ENCODE peak calls at places on chromosomes 3 and 15, in nine cellular contexts. P is posterior vena cava; A is RPMI8226; O is CD8-positive, alpha-beta memory T cell; B is hepatocyte; E is stimulated activated CD4-positive, alpha-beta T cell treated with anti-CD3 and anti-CD28 coated beads, Interleukin-4, amount 100 ng/mL, for 48 hours; Y is GM04503; V is NCI-H446; U is esophagus squamous epithelium. T is an unnamed sample.

GRCh38 chr3:36674816-36675215 is 89.5 kb downstream of the DCLK3 start:
- DNase-seq in P (no peak), A (no peak), O (no peak), B (no peak), E (no peak), Y (no peak), V (no peak), U (no peak), T (no peak)

GRCh38 chr3:27792869-27793268 is 70.7 kb upstream of the EOMES start:
- DNase-seq in P (no peak), A (no peak), O (no peak), B (no peak), E (no peak), Y (no peak), V (no peak), U (no peak), T (no peak)

GRCh38 chr3:113441051-113441770 is at the start of gene CFAP44:
- DNase-seq in P (peak), A (no peak), O (peak), B (peak), E (peak), Y (no peak), V (no peak), U (no peak), T (peak)

GRCh38 chr3:106688463-106688862 is 688.8 kb upstream of the CCDC54 start:
- DNase-seq in P (no peak), A (no peak), O (no peak), B (peak), E (no peak), Y (peak), V (no peak), U (no peak), T (no peak)

GRCh38 chr3:192892981-192893827 is 24.5 kb downstream of the MB21D2 start:
- DNase-seq in P (peak), A (peak), O (peak), B (peak), E (peak), Y (no peak), V (no peak), U (no peak), T (no peak)

GRCh38 chr15:65730560-65731172 is 61.4 kb downstream of the DENND4A start:
- DNase-seq in P (no peak), A (no peak), O (no peak), B (no peak), E (no peak), Y (no peak), V (no peak), U (no peak), T (no peak)

GRCh38 chr3:159158213-159158612 is 356.4 kb downstream of the MFSD1 start:
- DNase-seq in P (no peak), A (peak), O (no peak), B (no peak), E (no peak), Y (no peak), V (no peak), U (no peak), T (no peak)

GRCh38 chr15:51866751-51867150 is 37.3 kb downstream of the TMOD3 start:
- DNase-seq in P (no peak), A (no peak), O (no peak), B (no peak), E (no peak), Y (no peak), V (no peak), U (no peak), T (no peak)

GRCh38 chr15:80932989-80933388 is 56.6 kb downstream of the MESD start:
- DNase-seq in P (peak), A (no peak), O (no peak), B (no peak), E (no peak), Y (no peak), V (no peak), U (no peak), T (no peak)

GRCh38 chr3:134992180-134992579 is 197.1 kb downstream of the EPHB1 start:
- DNase-seq in P (no peak), A (no peak), O (no peak), B (no peak), E (no peak), Y (no peak), V (no peak), U (no peak), T (no peak)

GRCh38 chr3:70840106-70840870 is 527.9 kb upstream of the MDFIC2 start:
- DNase-seq in P (no peak), A (no peak), O (no peak), B (no peak), E (no peak), Y (no peak), V (no peak), U (no peak), T (no peak)

GRCh38 chr15:78931439-78931981 is 13.3 kb downstream of the CTSH start:
- DNase-seq in P (no peak), A (no peak), O (no peak), B (no peak), E (no peak), Y (no peak), V (no peak), U (no peak), T (no peak)

GRCh38 chr3:52245322-52246263 is at the start of gene PPM1M:
- DNase-seq in P (no peak), A (peak), O (peak), B (peak), E (no peak), Y (no peak), V (no peak), U (no peak), T (peak)

GRCh38 chr3:132008841-132009638 is 25.8 kb downstream of the CPNE4 start:
- DNase-seq in P (no peak), A (no peak), O (no peak), B (no peak), E (no peak), Y (no peak), V (no peak), U (no peak), T (no peak)

GRCh38 chr15:50767332-50767861 is 1.9 kb upstream of the SPPL2A start:
- DNase-seq in P (no peak), A (no peak), O (no peak), B (no peak), E (no peak), Y (no peak), V (no peak), U (no peak), T (no peak)

GRCh38 chr3:127015282-127016042 is 32.5 kb downstream of the PLXNA1 start:
- DNase-seq in P (no peak), A (peak), O (no peak), B (peak), E (no peak), Y (no peak), V (no peak), U (no peak), T (no peak)

GRCh38 chr3:109927161-109927560 is 589.8 kb upstream of the DPPA4 start:
- DNase-seq in P (no peak), A (no peak), O (no peak), B (peak), E (no peak), Y (peak), V (no peak), U (no peak), T (no peak)

GRCh38 chr3:32405155-32405554 is 13.5 kb downstream of the CMTM7 start:
- DNase-seq in P (no peak), A (no peak), O (no peak), B (no peak), E (no peak), Y (no peak), V (no peak), U (no peak), T (no peak)

GRCh38 chr15:74961616-74962015 is 5.0 kb upstream of the RPP25 start:
- DNase-seq in P (no peak), A (no peak), O (no peak), B (no peak), E (no peak), Y (no peak), V (no peak), U (no peak), T (no peak)

GRCh38 chr3:79032686-79033318 is 735.0 kb downstream of the ROBO1 start:
- DNase-seq in P (no peak), A (peak), O (no peak), B (peak), E (no peak), Y (no peak), V (peak), U (no peak), T (no peak)

GRCh38 chr3:48403533-48404439 is 26.1 kb downstream of the PLXNB1 start:
- DNase-seq in P (peak), A (no peak), O (no peak), B (no peak), E (no peak), Y (no peak), V (no peak), U (no peak), T (peak)

GRCh38 chr15:65423150-65423976 is 616 bp upstream of the IGDCC4 start:
- DNase-seq in P (peak), A (no peak), O (no peak), B (no peak), E (no peak), Y (no peak), V (no peak), U (no peak), T (peak)